ENCODE peak calls at places on chromosomes 13 and 19, in seven cellular contexts. O, N, V, E, G, I and B are unnamed samples. For H3K4me1, the result is how much of the 10 kb centered on the place peaks cover.

GRCh38 chr13:36193151-36193855 is 21.1 kb downstream of the SOHLH2 start:
- DNase-seq in O (no peak), N (no peak), V (no peak), E (no peak), G (no peak), I (no peak), B (no peak)

GRCh38 chr19:44718441-44719261 is 19.7 kb downstream of the CEACAM16 start:
- DNase-seq in O (no peak), N (no peak), V (peak), E (no peak), G (no peak), I (peak), B (peak)

GRCh38 chr19:6374179-6374709 is 1.5 kb downstream of the PSPN start:
- DNase-seq in O (no peak), N (no peak), V (no peak), E (no peak), G (no peak), I (peak), B (no peak)

GRCh38 chr13:33287142-33287882 is 1.8 kb upstream of the STARD13 start:
- DNase-seq in O (no peak), N (no peak), V (no peak), E (no peak), G (no peak), I (peak), B (no peak)

GRCh38 chr19:1904385-1905070 is 671 bp upstream of the ADAT3 start:
- DNase-seq in O (no peak), N (peak), V (no peak), E (no peak), G (no peak), I (no peak), B (peak)

GRCh38 chr13:32203736-32204135 is 111.4 kb downstream of the ZAR1L start:
- DNase-seq in O (no peak), N (no peak), V (no peak), E (no peak), G (no peak), I (no peak), B (no peak)

GRCh38 chr19:11238781-11239376 is 540 bp upstream of the ANGPTL8 start:
- DNase-seq in O (no peak), N (no peak), V (no peak), E (no peak), G (no peak), I (no peak), B (no peak)

GRCh38 chr19:3459322-3459881 is 20.9 kb downstream of the SMIM24 start:
- DNase-seq in O (peak), N (no peak), V (peak), E (peak), G (peak), I (peak), B (peak)

GRCh38 chr13:51849145-51850101 is 4.4 kb upstream of the TMEM272 start:
- DNase-seq in O (no peak), N (peak), V (peak), E (no peak), G (peak), I (no peak), B (no peak)

GRCh38 chr13:44719857-44720671 is 143.9 kb upstream of the TSC22D1 start:
- DNase-seq in O (no peak), N (no peak), V (no peak), E (no peak), G (no peak), I (no peak), B (no peak)

GRCh38 chr13:83752141-83752540 is 130.1 kb downstream of the SLITRK1 start:
- DNase-seq in O (no peak), N (no peak), V (no peak), E (no peak), G (no peak), I (no peak), B (no peak)

GRCh38 chr13:31236211-31236786 is 36.5 kb downstream of the B3GLCT start:
- DNase-seq in O (no peak), N (no peak), V (no peak), E (no peak), G (peak), I (no peak), B (no peak)

GRCh38 chr19:46977548-46977947 is 42.1 kb upstream of the NPAS1 start:
- DNase-seq in O (no peak), N (no peak), V (no peak), E (no peak), G (no peak), I (no peak), B (no peak)

GRCh38 chr19:5030136-5030820 is 61.4 kb downstream of the KDM4B start:
- DNase-seq in O (no peak), N (no peak), V (no peak), E (no peak), G (no peak), I (peak), B (no peak)

GRCh38 chr13:42796747-42797356 is 15.5 kb downstream of the FAM216B start:
- DNase-seq in O (no peak), N (no peak), V (no peak), E (no peak), G (no peak), I (no peak), B (no peak)

GRCh38 chr13:42798118-42798517 is 16.7 kb downstream of the FAM216B start:
- DNase-seq in O (no peak), N (no peak), V (no peak), E (no peak), G (no peak), I (no peak), B (no peak)

DNA sequence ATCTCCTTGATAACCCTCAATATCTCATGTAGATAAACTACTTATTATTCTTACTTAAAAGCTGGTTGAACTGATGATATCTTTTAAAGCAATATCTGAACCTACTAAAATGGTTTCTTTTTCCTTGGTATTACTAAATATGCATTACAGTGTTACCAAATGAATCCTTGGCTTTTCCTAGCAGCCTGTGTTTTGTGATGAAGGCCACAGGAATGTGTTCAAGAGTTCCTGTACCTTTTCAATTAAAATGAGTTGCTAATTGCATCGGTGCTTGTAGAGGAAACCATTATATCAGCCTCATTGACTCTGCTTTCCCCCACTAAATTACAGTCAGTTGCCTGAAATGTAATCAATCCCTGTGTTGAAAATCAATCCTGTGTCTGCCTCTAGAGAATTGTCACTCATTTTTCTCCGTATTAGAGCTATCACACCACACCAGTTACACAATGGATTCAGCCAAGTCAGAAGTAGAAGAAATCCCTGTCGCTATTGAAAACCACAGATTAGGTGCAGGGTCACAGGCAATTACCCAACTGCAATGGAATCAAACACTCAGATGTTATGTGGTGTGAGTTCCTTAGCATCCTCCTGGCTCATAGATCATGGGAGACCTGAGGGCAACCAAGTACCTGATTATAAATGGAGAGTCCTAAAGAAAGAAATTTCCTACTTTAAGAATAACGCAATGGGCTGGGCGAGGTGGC is 13.3 kb downstream of the FAM216B start:
- DNase-seq in O (no peak), N (no peak), V (no peak), E (no peak), G (no peak), I (no peak), B (no peak)
- TF ChIP-seq EP300 in O (no peak), N (no peak), V (no peak), E (no peak), G (no peak), I (no peak), B (no peak)

DNA sequence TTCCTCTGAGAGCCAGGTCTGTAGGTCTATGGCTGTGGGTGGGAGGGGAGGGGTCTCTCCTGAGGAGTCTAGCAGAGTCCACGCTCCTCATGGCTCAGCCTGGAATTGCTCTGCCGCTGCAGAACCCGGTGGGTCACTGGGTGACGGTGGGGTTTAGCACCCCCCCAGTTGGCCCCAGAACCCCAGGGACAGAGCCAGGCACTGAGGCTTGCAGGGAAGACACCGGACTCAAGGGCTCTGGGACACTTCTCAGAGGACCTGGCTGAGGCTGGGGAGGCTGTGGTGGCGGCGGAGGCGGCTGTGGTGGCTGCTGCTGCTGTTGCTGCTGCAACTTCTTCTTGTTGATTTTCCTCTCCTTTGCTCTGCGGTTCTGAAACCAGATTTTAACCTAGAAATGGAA is 6.1 kb downstream of the CDX2 start:
- DNase-seq in O (no peak), N (no peak), V (no peak), E (peak), G (no peak), I (no peak), B (no peak)
- H3K4me1 ChIP-seq in O (under half), N (under half), V (under half), E (under half), G (under half), I (under half), B (under half)

GRCh38 chr19:42250666-42251531 is 4.0 kb downstream of the ERF start:
- DNase-seq in O (no peak), N (no peak), V (no peak), E (no peak), G (no peak), I (peak), B (no peak)
- H3K27ac ChIP-seq in O (peak), N (no peak), V (peak), E (peak), G (no peak), I (peak), B (peak)

GRCh38 chr19:13723206-13723605 is 41.1 kb upstream of the MRI1 start:
- DNase-seq in O (no peak), N (no peak), V (no peak), E (no peak), G (no peak), I (no peak), B (no peak)

GRCh38 chr19:13712767-13713201 is 51.5 kb upstream of the MRI1 start:
- DNase-seq in O (no peak), N (no peak), V (no peak), E (no peak), G (no peak), I (no peak), B (no peak)

GRCh38 chr19:13717194-13717643 is 47.1 kb upstream of the MRI1 start:
- DNase-seq in O (no peak), N (no peak), V (no peak), E (no peak), G (peak), I (no peak), B (no peak)

GRCh38 chr19:13718733-13719132 is 45.6 kb upstream of the MRI1 start:
- DNase-seq in O (no peak), N (peak), V (peak), E (no peak), G (no peak), I (no peak), B (no peak)
- TF ChIP-seq EP300 in O (no peak), N (no peak), V (no peak), E (no peak), G (no peak), I (no peak), B (no peak)

GRCh38 chr13:29596064-29596418 is 553 bp upstream of the SLC7A1 start:
- DNase-seq in O (no peak), N (no peak), V (no peak), E (no peak), G (no peak), I (no peak), B (no peak)

GRCh38 chr13:29594710-29595379 is 643 bp downstream of the SLC7A1 start:
- DNase-seq in O (peak), N (no peak), V (peak), E (peak), G (peak), I (peak), B (peak)

GRCh38 chr13:29595380-29596063 is at the start of gene SLC7A1:
- DNase-seq in O (peak), N (peak), V (peak), E (peak), G (peak), I (peak), B (peak)

GRCh38 chr13:29594310-29594709 is 1.2 kb downstream of the SLC7A1 start:
- DNase-seq in O (no peak), N (no peak), V (peak), E (no peak), G (no peak), I (no peak), B (peak)

DNA sequence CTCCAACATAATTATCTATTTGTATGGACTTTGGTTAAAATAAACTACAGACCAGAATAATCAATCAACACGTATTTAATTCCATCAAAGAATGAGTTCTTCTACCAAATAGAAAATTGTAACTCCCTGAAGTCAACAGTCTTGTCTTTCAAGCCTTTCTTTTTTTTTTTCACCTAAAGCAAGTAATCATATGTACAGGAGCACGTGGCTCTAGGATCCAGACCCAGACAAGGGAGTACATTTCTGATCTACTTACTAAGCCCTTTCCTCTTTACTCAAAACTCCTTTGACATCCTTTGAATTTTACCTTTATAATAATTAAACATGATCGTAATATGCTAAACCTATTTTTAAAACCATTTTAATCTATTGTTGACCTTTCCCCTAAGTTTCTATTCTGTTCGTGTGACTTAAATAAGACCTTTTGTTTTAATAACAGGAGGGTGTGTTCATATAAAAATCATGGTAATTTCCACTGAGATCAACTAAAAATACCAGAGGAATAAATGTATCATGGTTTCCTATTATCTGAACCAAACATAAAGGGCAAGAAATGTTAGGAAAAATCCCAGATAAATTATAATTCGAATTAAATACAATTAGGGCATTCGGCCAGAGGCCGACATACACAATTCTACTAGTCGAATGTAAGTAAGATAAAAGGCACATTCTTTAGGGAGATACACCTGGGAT is 1.7 kb downstream of the SLC7A1 start:
- DNase-seq in O (no peak), N (no peak), V (no peak), E (no peak), G (no peak), I (no peak), B (no peak)
- H3K4me1 ChIP-seq in O (under half), N (under half), V (under half), E (under half), G (under half), I (under half), B (under half)

GRCh38 chr19:16619456-16619855 is 8.5 kb downstream of the MED26 start:
- DNase-seq in O (no peak), N (no peak), V (no peak), E (no peak), G (no peak), I (no peak), B (no peak)
- H3K27ac ChIP-seq in O (no peak), N (no peak), V (no peak), E (no peak), G (no peak), I (no peak), B (no peak)

GRCh38 chr13:113900646-113901045 is 36.8 kb upstream of the GAS6 start:
- DNase-seq in O (no peak), N (no peak), V (no peak), E (no peak), G (no peak), I (no peak), B (no peak)

GRCh38 chr13:113898391-113898790 is 34.5 kb upstream of the GAS6 start:
- DNase-seq in O (no peak), N (no peak), V (no peak), E (no peak), G (no peak), I (no peak), B (no peak)

GRCh38 chr13:113895436-113895835 is 31.6 kb upstream of the GAS6 start:
- DNase-seq in O (no peak), N (no peak), V (no peak), E (no peak), G (no peak), I (no peak), B (no peak)

GRCh38 chr13:113897966-113898365 is 34.1 kb upstream of the GAS6 start:
- DNase-seq in O (no peak), N (no peak), V (no peak), E (no peak), G (no peak), I (no peak), B (no peak)

GRCh38 chr13:113897161-113897560 is 33.3 kb upstream of the GAS6 start:
- DNase-seq in O (no peak), N (no peak), V (peak), E (no peak), G (no peak), I (no peak), B (no peak)
- TF ChIP-seq EP300 in O (peak), N (no peak), V (no peak), E (no peak), G (no peak), I (no peak), B (no peak)

GRCh38 chr13:93270769-93271753 is 44.5 kb downstream of the GPC6 start:
- DNase-seq in O (no peak), N (no peak), V (no peak), E (no peak), G (no peak), I (no peak), B (no peak)
- H3K4me1 ChIP-seq in O (under half), N (under half), V (under half), E (under half), G (under half), I (under half), B (under half)

DNA sequence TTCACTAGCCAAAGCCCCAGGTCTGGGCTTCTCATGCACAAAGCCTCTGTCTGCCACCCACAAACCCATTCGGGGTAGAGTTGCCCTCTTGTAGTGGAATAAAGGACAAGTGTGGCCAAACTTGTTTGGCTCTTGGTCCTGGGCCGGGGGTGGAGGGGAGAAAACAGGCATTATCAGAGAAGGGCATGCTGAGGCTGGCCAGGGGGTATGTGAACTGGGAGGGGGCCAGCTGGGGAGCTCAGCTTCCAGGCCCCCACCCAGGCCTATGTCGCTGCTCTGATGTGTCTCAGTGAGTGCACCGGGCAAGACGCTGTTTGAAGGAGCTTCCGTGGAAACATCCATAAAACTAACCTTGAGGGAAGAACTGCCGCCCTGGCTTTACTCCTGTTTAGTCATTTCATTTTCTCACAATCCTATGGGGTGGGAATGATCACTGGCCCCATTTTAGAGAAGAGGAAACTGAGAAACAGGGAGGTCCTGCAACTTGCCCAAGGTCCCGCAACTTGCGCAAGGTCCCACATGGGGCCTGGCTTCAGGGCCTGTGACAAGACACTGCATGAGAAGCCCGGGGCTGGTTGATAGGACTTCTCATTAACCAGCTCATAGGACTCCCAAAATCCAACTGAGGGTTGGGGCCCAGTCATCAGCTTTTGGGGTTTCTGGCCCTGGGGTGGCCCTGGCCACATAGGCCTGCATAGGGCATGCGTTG is 30.8 kb downstream of the CCNE1 start:
- DNase-seq in O (no peak), N (no peak), V (no peak), E (no peak), G (no peak), I (no peak), B (no peak)
- H3K27ac ChIP-seq in O (peak), N (no peak), V (no peak), E (no peak), G (no peak), I (no peak), B (peak)

GRCh38 chr13:30141773-30142501 is 165.4 kb downstream of the KATNAL1 start:
- DNase-seq in O (no peak), N (no peak), V (no peak), E (no peak), G (no peak), I (no peak), B (no peak)

GRCh38 chr13:30145709-30146367 is 161.5 kb downstream of the KATNAL1 start:
- DNase-seq in O (no peak), N (no peak), V (no peak), E (no peak), G (no peak), I (no peak), B (no peak)

GRCh38 chr13:30140973-30141372 is 166.4 kb downstream of the KATNAL1 start:
- DNase-seq in O (no peak), N (no peak), V (no peak), E (no peak), G (no peak), I (no peak), B (no peak)

GRCh38 chr13:30143671-30144400 is 163.5 kb downstream of the KATNAL1 start:
- DNase-seq in O (no peak), N (no peak), V (no peak), E (no peak), G (no peak), I (no peak), B (no peak)

DNA sequence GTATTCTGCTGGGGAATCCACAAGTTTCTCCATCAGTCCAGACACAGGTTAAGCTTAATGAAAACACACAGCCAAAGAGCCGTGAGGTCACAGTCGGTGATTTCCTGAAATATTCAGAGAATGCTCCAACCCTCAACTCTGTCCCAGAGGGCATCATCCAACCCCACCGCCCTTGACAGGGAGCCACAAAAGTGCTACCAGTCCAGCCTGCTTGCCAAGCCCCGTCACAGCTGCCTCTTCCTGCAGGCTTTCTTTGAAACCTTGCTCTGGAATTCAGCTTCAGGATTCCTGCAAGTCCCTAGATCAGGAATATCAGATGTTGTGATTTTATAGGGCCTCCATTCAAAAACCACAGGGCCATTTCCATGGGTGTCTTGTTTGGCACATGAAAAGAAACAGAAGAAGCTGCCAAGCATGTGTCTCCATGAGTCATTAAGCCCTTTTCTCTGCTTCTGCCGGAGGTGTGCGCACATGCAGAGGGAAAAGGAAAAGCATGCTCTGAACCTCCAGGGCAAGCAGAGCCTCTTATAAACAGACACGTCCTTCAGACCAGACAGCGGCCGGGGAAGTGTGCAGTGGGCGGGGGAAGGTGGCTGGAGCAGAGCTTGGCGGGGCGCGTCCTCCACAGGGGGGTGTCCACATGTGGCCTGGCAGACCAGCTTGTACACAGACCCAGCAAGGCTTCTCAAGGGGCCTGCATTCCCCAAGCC is 164.7 kb downstream of the KATNAL1 start:
- DNase-seq in O (no peak), N (no peak), V (peak), E (no peak), G (no peak), I (peak), B (no peak)
- TF ChIP-seq EP300 in O (peak), N (no peak), V (no peak), E (no peak), G (no peak), I (no peak), B (no peak)